ENCODE peak calls at places on chromosomes 4 and X, in eight cellular contexts. I is mucosa of gallbladder; B is small intestine; A is stimulated activated CD4-positive, alpha-beta T cell treated with anti-CD3 and anti-CD28 coated beads, TNF-alpha, amount 100 ng/mL, for 4 hours; L is retina; O is EL; M is Caki2; Q is LHCN-M2. S is an unnamed sample.
A peak's percentile ranks its signal among the peaks of the same experiment; 100 is the strongest.

GRCh38 chrX:10381218-10381617 is 224.4 kb downstream of the CLCN4 start:
- DNase-seq in I (no peak), L (no peak), Q (no peak), A (no peak), O (no peak), B (no peak), M (no peak), S (no peak)

GRCh38 chrX:11478971-11479370 is 185.8 kb downstream of the AMELX start:
- DNase-seq in A (no peak), I (no peak), B (no peak), Q (no peak), O (no peak), L (no peak), M (no peak), S (no peak)

GRCh38 chr4:184459413-184459812 is 14.9 kb downstream of the IRF2 start:
- DNase-seq in L (no peak), B (no peak), M (no peak), O (peak; percentile 62), I (no peak), Q (peak; percentile 71), A (no peak), S (no peak)

GRCh38 chr4:74671074-74671698 is 123.1 kb downstream of the BTC start:
- DNase-seq in I (peak; percentile 58), B (peak; percentile 70), M (peak; percentile 73), Q (peak; percentile 76), O (peak; percentile 66), A (peak; percentile 12), L (peak; percentile 9), S (peak; percentile 85)

GRCh38 chr4:103011378-103012025 is 8.0 kb downstream of the SLC9B1 start:
- DNase-seq in I (peak; percentile 73), Q (no peak), L (no peak), M (no peak), B (peak; percentile 98), A (no peak), O (peak; percentile 40), S (peak; percentile 8)

GRCh38 chr4:90641856-90642599 is 514.8 kb downstream of the CCSER1 start:
- DNase-seq in I (no peak), M (no peak), B (no peak), O (no peak), Q (no peak), L (no peak), A (no peak), S (peak; percentile 5)

GRCh38 chr4:52640808-52641595 is 18.1 kb downstream of the USP46 start:
- DNase-seq in B (no peak), O (peak; percentile 43), I (no peak), M (no peak), L (no peak), A (no peak), Q (peak; percentile 42), S (no peak)

GRCh38 chr4:47017494-47017893 is 13.9 kb upstream of the GABRB1 start:
- DNase-seq in A (no peak), L (no peak), B (no peak), M (no peak), Q (peak; percentile 45), I (no peak), O (peak; percentile 19), S (no peak)

GRCh38 chrX:124289443-124289842 is 43.0 kb upstream of the TEX13D start:
- DNase-seq in Q (no peak), L (no peak), O (no peak), B (no peak), I (no peak), A (no peak), M (no peak), S (no peak)

GRCh38 chr4:139986621-139987510 is 167.1 kb downstream of the MAML3 start:
- DNase-seq in M (no peak), L (peak; percentile 39), B (no peak), A (no peak), O (no peak), I (no peak), Q (no peak), S (no peak)

GRCh38 chrX:79369871-79370270 is 2.7 kb upstream of the ITM2A start:
- DNase-seq in B (no peak), M (no peak), Q (no peak), O (no peak), L (no peak), A (no peak), I (no peak), S (no peak)

GRCh38 chr4:38861791-38862190 is 5.2 kb upstream of the TLR6 start:
- DNase-seq in M (no peak), O (no peak), A (no peak), Q (no peak), B (no peak), I (no peak), L (no peak), S (no peak)

GRCh38 chr4:151538963-151539362 is 130.0 kb downstream of the FHIP1A start:
- DNase-seq in A (no peak), Q (no peak), L (no peak), O (no peak), I (no peak), B (no peak), M (no peak), S (no peak)

GRCh38 chrX:37912286-37912685 is 64.9 kb upstream of the DYNLT3 start:
- DNase-seq in B (peak; percentile 52), O (peak; percentile 55), I (no peak), M (peak; percentile 65), L (no peak), Q (no peak), A (no peak), S (peak; percentile 28)

GRCh38 chr4:67393699-67394281 is 151.5 kb downstream of the CENPC start:
- DNase-seq in B (peak; percentile 44), Q (peak; percentile 36), L (peak; percentile 18), O (peak; percentile 38), A (no peak), M (no peak), I (peak; percentile 14), S (peak; percentile 64)

GRCh38 chr4:143784567-143784966 is 84.1 kb upstream of the FREM3 start:
- DNase-seq in I (no peak), L (no peak), A (no peak), O (no peak), B (no peak), Q (no peak), M (no peak), S (no peak)

GRCh38 chr4:150264595-150265141 is 186.4 kb downstream of the DCLK2 start:
- DNase-seq in L (no peak), O (peak; percentile 32), A (no peak), M (no peak), I (no peak), Q (peak; percentile 52), B (no peak), S (no peak)

GRCh38 chrX:109347618-109348017 is 134.3 kb downstream of the GUCY2F start:
- DNase-seq in L (no peak), I (no peak), M (no peak), Q (peak; percentile 29), A (no peak), O (peak; percentile 52), B (no peak), S (peak; percentile 58)

GRCh38 chr4:185709802-185710486 is 102.0 kb downstream of the SORBS2 start:
- DNase-seq in I (no peak), Q (peak; percentile 84), M (no peak), L (no peak), O (peak; percentile 11), B (no peak), A (no peak), S (no peak)

GRCh38 chrX:137430301-137430700 is 135.6 kb upstream of the ZIC3 start:
- DNase-seq in B (no peak), M (no peak), O (no peak), I (no peak), Q (no peak), A (no peak), L (no peak), S (no peak)

S was measured in hepatocyte.